ENCODE peak calls at places on chromosomes 12 and 14, in six cellular contexts. L is uterus, Z is heart left ventricle, F is esophagus squamous epithelium, J is pancreas, X is psoas muscle. T is an unnamed sample.

GRCh38 chr12:1870086-1870485 is 48.4 kb downstream of the CACNA2D4 start:
- DNase-seq in J (no peak), L (no peak), Z (no peak), X (no peak), F (no peak), T (no peak)

GRCh38 chr12:124622326-124622725 is 54.9 kb upstream of the NCOR2 start:
- DNase-seq in F (no peak), X (no peak), L (no peak), Z (no peak), J (no peak), T (no peak)

GRCh38 chr12:96197503-96198272 is 3.5 kb downstream of the ELK3 start:
- DNase-seq in Z (no peak), L (no peak), F (no peak), X (no peak), J (no peak), T (no peak)

GRCh38 chr14:50312734-50313054 is 570 bp downstream of the DMAC2L start:
- DNase-seq in Z (no peak), F (no peak), L (no peak), X (no peak), J (no peak), T (no peak)

GRCh38 chr12:101740566-101740965 is 1.3 kb upstream of the SYCP3 start:
- DNase-seq in L (no peak), Z (no peak), X (no peak), F (no peak), J (no peak), T (no peak)

GRCh38 chr12:80162177-80162576 is 62.8 kb downstream of the OTOGL start:
- DNase-seq in Z (no peak), J (no peak), X (no peak), F (no peak), L (no peak), T (no peak)

GRCh38 chr14:102951034-102951433 is 28.6 kb downstream of the AMN start:
- DNase-seq in X (no peak), L (peak; percentile 36), J (no peak), Z (no peak), F (no peak), T (no peak)

GRCh38 chr12:39972119-39972518 is 133.8 kb downstream of the SLC2A13 start:
- DNase-seq in F (no peak), L (no peak), J (no peak), X (no peak), Z (no peak), T (no peak)

GRCh38 chr12:131816495-131816894 is 11.7 kb upstream of the MMP17 start:
- DNase-seq in F (no peak), L (no peak), J (no peak), Z (no peak), X (no peak), T (no peak)

GRCh38 chr14:23052182-23052623 is 5.1 kb downstream of the CDH24 start:
- DNase-seq in L (no peak), J (no peak), X (peak; percentile 50), Z (no peak), F (no peak), T (no peak)

GRCh38 chr12:53290661-53291060 is 4.7 kb upstream of the PFDN5 start:
- DNase-seq in L (no peak), Z (no peak), X (no peak), F (no peak), J (no peak), T (no peak)

GRCh38 chr14:72598328-72598727 is 295.6 kb downstream of the DPF3 start:
- DNase-seq in L (no peak), J (no peak), Z (no peak), F (no peak), X (no peak), T (no peak)

GRCh38 chr14:76936483-76936882 is 92.0 kb downstream of the IRF2BPL start:
- DNase-seq in L (peak; percentile 65), F (no peak), X (peak; percentile 77), Z (no peak), J (no peak), T (no peak)

GRCh38 chr14:20295067-20295466 is 10.7 kb downstream of the TTC5 start:
- DNase-seq in F (no peak), J (no peak), L (no peak), Z (no peak), X (no peak), T (no peak)

GRCh38 chr14:50344116-50344775 is 32.1 kb downstream of the DMAC2L start:
- DNase-seq in J (no peak), X (no peak), F (no peak), Z (no peak), L (no peak), T (no peak)

GRCh38 chr14:24605435-24606190 is 3.9 kb downstream of the GZMH start:
- DNase-seq in J (no peak), Z (peak; percentile 9), L (no peak), X (no peak), F (no peak), T (peak; percentile 74)

GRCh38 chr14:76924363-76925151 is 98.3 kb downstream of the LRRC74A start:
- DNase-seq in F (no peak), J (no peak), L (no peak), Z (no peak), X (no peak), T (no peak)

GRCh38 chr12:47791874-47792273 is 18.8 kb downstream of the SLC48A1 start:
- DNase-seq in F (no peak), J (no peak), X (peak; percentile 51), L (no peak), Z (no peak), T (peak; percentile 77)

GRCh38 chr12:120588948-120589930 is 8.0 kb upstream of the POP5 start:
- DNase-seq in Z (peak; percentile 75), F (no peak), L (peak; percentile 18), X (peak; percentile 92), J (no peak), T (no peak)

GRCh38 chr12:62625238-62625637 is 158.6 kb downstream of the MON2 start:
- DNase-seq in Z (no peak), J (no peak), F (no peak), X (no peak), L (no peak), T (no peak)

GRCh38 chr12:8108808-8109398 is 14.5 kb upstream of the CLEC4A start:
- DNase-seq in Z (peak; percentile 52), L (peak; percentile 60), X (peak; percentile 73), F (peak; percentile 7), J (peak; percentile 55), T (peak; percentile 75)

GRCh38 chr14:97456958-97457357 is 659.8 kb downstream of the VRK1 start:
- DNase-seq in F (no peak), J (no peak), Z (no peak), L (no peak), X (no peak), T (no peak)

GRCh38 chr12:51846911-51847829 is 1.3 kb downstream of the FIGNL2 start:
- DNase-seq in X (no peak), F (no peak), L (peak; percentile 66), J (no peak), Z (peak; percentile 73), T (peak; percentile 91)

GRCh38 chr14:95465936-95466335 is 50.5 kb downstream of the SYNE3 start:
- DNase-seq in X (no peak), Z (no peak), L (no peak), F (no peak), J (no peak), T (peak; percentile 64)

GRCh38 chr12:9392842-9393241 is 184.6 kb upstream of the PZP start:
- DNase-seq in Z (no peak), X (no peak), L (no peak), F (no peak), J (no peak), T (no peak)

GRCh38 chr12:53759261-53759660 is 7.5 kb upstream of the CISTR start:
- DNase-seq in L (no peak), J (no peak), Z (no peak), X (no peak), F (no peak), T (no peak)

GRCh38 chr12:89709157-89709993 is 737 bp upstream of the ATP2B1 start:
- DNase-seq in L (peak; percentile 99), F (peak; percentile 96), X (peak; percentile 99), J (peak; percentile 100), Z (peak; percentile 100), T (peak; percentile 100)

DNA sequence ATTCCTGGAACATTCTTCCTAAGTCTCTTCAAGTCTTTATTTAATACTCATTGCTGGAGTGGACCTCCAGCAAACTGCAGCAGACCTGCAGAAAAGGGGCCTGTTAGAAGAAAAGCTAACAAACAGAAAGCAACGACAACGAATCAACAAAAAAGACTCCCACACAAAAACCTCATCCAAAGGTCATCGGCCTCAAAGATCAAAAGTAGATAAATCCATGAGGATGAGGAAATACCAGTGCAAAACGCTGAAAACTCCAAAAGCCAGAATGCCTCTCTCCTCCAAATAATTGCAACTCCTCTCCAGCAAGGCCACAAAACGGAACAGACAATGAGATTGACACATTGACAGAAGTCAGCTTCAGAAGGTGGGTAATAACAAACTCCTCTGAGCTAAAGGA is 472.2 kb downstream of the C12orf50 start:
- DNase-seq in X (no peak), J (no peak), Z (no peak), L (no peak), F (no peak), T (no peak)
- H3K9me3 ChIP-seq in X (no peaks in the 10 kb centered on the region), J (no peaks in the 10 kb centered on the region), Z (no peaks in the 10 kb centered on the region), L (no peaks in the 10 kb centered on the region), F (no peaks in the 10 kb centered on the region), T (no peaks in the 10 kb centered on the region)

GRCh38 chr12:57765698-57766463 is 997 bp downstream of the CYP27B1 start:
- DNase-seq in F (no peak), J (peak; percentile 22), L (no peak), Z (no peak), X (no peak), T (peak; percentile 54)

GRCh38 chr12:57763881-57764661 is 2.8 kb downstream of the CYP27B1 start:
- DNase-seq in X (no peak), L (no peak), F (no peak), J (no peak), Z (no peak), T (peak; percentile 29)

GRCh38 chr12:57764662-57765002 is 2.2 kb downstream of the CYP27B1 start:
- DNase-seq in J (peak; percentile 75), F (no peak), X (no peak), L (no peak), Z (no peak), T (peak; percentile 63)

GRCh38 chr12:57766464-57767311 is at the start of gene CYP27B1:
- DNase-seq in F (no peak), Z (no peak), J (peak; percentile 23), X (no peak), L (no peak), T (no peak)

GRCh38 chr12:57765003-57765697 is 1.7 kb downstream of the CYP27B1 start:
- DNase-seq in J (peak; percentile 48), L (no peak), Z (no peak), X (peak; percentile 63), F (no peak), T (peak; percentile 80)
- TF ChIP-seq CTCF in J (peak; percentile 12), L (no peak), Z (peak; percentile 49), X (no peak), F (no peak), T (peak; percentile 16)

GRCh38 chr14:33567736-33568124 is 383.1 kb downstream of the EGLN3 start:
- DNase-seq in F (no peak), Z (no peak), J (no peak), X (no peak), L (no peak), T (no peak)
- H3K9me3 ChIP-seq in F (no peaks in the 10 kb centered on the region), Z (no peaks in the 10 kb centered on the region), J (no peaks in the 10 kb centered on the region), X (no peaks in the 10 kb centered on the region), L (no peaks in the 10 kb centered on the region), T (no peaks in the 10 kb centered on the region)

DNA sequence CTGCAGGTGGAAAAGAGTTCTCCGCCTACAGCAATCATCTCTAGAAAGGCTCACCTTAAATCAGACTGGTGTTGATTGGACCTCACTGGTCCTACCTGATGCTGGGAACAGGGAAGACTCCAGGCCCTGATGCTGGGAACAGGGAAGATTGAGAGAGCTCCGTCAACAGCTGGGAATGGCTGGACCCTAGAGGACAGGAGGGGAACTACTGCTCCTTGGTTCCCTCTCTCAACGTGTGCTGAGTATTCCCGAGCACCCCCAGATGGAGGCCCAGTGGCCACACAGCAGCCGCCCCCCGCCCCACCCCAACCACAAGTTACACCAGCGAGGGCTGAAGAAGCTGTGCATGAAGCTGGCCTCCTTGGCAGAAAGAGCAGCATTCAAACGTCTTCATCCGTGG is 240.3 kb downstream of the SLC15A4 start:
- DNase-seq in J (no peak), F (no peak), X (no peak), Z (no peak), L (no peak), T (no peak)
- TF ChIP-seq CTCF in J (no peak), F (no peak), X (no peak), Z (no peak), L (no peak), T (no peak)

T was measured in kidney.